ENCODE peak calls at places on chromosome 9, in eight cellular contexts. One of them, this sample, is unnamed.

GRCh38 chr9:33116855-33117254 is 40.4 kb upstream of the SMU1 start:
- DNase-seq in sigmoid colon: peak; percentile 41
- DNase-seq in HCT116: no peak
- DNase-seq in prostate gland: no peak
- DNase-seq in stomach: no peak
- DNase-seq in spleen: peak; percentile 20
- DNase-seq in HepG2: no peak
- DNase-seq in H1: no peak
- DNase-seq in this sample: no peak

GRCh38 chr9:7376838-7377237 is 422.7 kb downstream of the DMAC1 start:
- DNase-seq in spleen: no peak
- DNase-seq in H1: no peak
- DNase-seq in prostate gland: no peak
- DNase-seq in HCT116: no peak
- DNase-seq in sigmoid colon: no peak
- DNase-seq in stomach: no peak
- DNase-seq in HepG2: no peak
- DNase-seq in this sample: no peak

GRCh38 chr9:85171163-85171562 is 501.6 kb downstream of the NTRK2 start:
- DNase-seq in spleen: no peak
- DNase-seq in H1: no peak
- DNase-seq in HepG2: no peak
- DNase-seq in stomach: no peak
- DNase-seq in sigmoid colon: no peak
- DNase-seq in prostate gland: no peak
- DNase-seq in HCT116: no peak
- DNase-seq in this sample: no peak

GRCh38 chr9:112970939-112971338 is 41.1 kb downstream of the ZNF883 start:
- DNase-seq in prostate gland: no peak
- DNase-seq in stomach: no peak
- DNase-seq in HepG2: no peak
- DNase-seq in spleen: no peak
- DNase-seq in sigmoid colon: no peak
- DNase-seq in H1: no peak
- DNase-seq in HCT116: no peak
- DNase-seq in this sample: no peak

GRCh38 chr9:70563437-70564204 is 149.2 kb upstream of the KLF9 start:
- DNase-seq in spleen: no peak
- DNase-seq in sigmoid colon: no peak
- DNase-seq in HepG2: no peak
- DNase-seq in prostate gland: no peak
- DNase-seq in HCT116: no peak
- DNase-seq in stomach: no peak
- DNase-seq in H1: no peak
- DNase-seq in this sample: no peak

GRCh38 chr9:6910032-6910431 is 152.3 kb downstream of the KDM4C start:
- DNase-seq in HCT116: no peak
- DNase-seq in HepG2: no peak
- DNase-seq in sigmoid colon: no peak
- DNase-seq in spleen: no peak
- DNase-seq in stomach: no peak
- DNase-seq in prostate gland: no peak
- DNase-seq in H1: no peak
- DNase-seq in this sample: no peak

GRCh38 chr9:130372057-130372456 is 72.7 kb upstream of the ASS1 start:
- DNase-seq in prostate gland: no peak
- DNase-seq in HCT116: no peak
- DNase-seq in spleen: no peak
- DNase-seq in H1: no peak
- DNase-seq in sigmoid colon: no peak
- DNase-seq in HepG2: no peak
- DNase-seq in stomach: no peak
- DNase-seq in this sample: no peak

GRCh38 chr9:121398374-121398773 is 28.3 kb upstream of the STOM start:
- DNase-seq in HCT116: no peak
- DNase-seq in stomach: no peak
- DNase-seq in spleen: no peak
- DNase-seq in sigmoid colon: no peak
- DNase-seq in H1: no peak
- DNase-seq in HepG2: peak; percentile 5
- DNase-seq in prostate gland: peak; percentile 38
- DNase-seq in this sample: no peak

GRCh38 chr9:112194969-112195431 is 19.9 kb upstream of the SUSD1 start:
- DNase-seq in stomach: no peak
- DNase-seq in spleen: no peak
- DNase-seq in sigmoid colon: no peak
- DNase-seq in H1: no peak
- DNase-seq in HepG2: no peak
- DNase-seq in prostate gland: no peak
- DNase-seq in HCT116: no peak
- DNase-seq in this sample: no peak

GRCh38 chr9:92019658-92020057 is 69.6 kb upstream of the ROR2 start:
- DNase-seq in stomach: no peak
- DNase-seq in HepG2: no peak
- DNase-seq in prostate gland: no peak
- DNase-seq in H1: no peak
- DNase-seq in sigmoid colon: no peak
- DNase-seq in HCT116: no peak
- DNase-seq in spleen: no peak
- DNase-seq in this sample: no peak

GRCh38 chr9:22108581-22109370 is 99.7 kb upstream of the CDKN2B start:
- DNase-seq in prostate gland: no peak
- DNase-seq in H1: no peak
- DNase-seq in spleen: no peak
- DNase-seq in sigmoid colon: no peak
- DNase-seq in stomach: no peak
- DNase-seq in HepG2: no peak
- DNase-seq in HCT116: no peak
- DNase-seq in this sample: no peak

DNA sequence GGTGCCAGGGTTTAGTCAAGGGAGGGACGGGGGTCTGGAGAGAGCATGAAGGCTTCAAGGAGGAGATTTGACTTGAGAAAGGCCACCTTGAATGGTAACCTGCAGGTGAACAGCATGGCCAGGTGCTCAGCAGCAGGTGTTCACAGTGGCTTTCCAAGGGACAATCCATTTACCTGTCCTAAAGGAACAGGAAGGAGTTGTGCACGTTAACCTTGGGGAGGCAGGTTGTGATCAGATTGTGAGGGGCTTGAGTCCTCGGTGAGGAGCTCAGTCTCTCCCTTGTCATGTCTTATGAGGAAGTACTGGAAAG is 120.1 kb upstream of the ERCC6L2 start:
- DNase-seq in stomach: no peak
- DNase-seq in HepG2: no peak
- DNase-seq in spleen: no peak
- DNase-seq in prostate gland: no peak
- DNase-seq in H1: no peak
- DNase-seq in HCT116: no peak
- DNase-seq in sigmoid colon: no peak
- DNase-seq in this sample: no peak
- H3K4me3 ChIP-seq in stomach: no peak overlapping the region
- H3K4me3 ChIP-seq in HepG2: no peak overlapping the region
- H3K4me3 ChIP-seq in spleen: no peak overlapping the region
- H3K4me3 ChIP-seq in prostate gland: no peak overlapping the region
- H3K4me3 ChIP-seq in H1: peak overlapping the region; percentile 39
- H3K4me3 ChIP-seq in HCT116: no peak overlapping the region
- H3K4me3 ChIP-seq in sigmoid colon: no peak overlapping the region
- H3K4me3 ChIP-seq in this sample: no peak overlapping the region

DNA sequence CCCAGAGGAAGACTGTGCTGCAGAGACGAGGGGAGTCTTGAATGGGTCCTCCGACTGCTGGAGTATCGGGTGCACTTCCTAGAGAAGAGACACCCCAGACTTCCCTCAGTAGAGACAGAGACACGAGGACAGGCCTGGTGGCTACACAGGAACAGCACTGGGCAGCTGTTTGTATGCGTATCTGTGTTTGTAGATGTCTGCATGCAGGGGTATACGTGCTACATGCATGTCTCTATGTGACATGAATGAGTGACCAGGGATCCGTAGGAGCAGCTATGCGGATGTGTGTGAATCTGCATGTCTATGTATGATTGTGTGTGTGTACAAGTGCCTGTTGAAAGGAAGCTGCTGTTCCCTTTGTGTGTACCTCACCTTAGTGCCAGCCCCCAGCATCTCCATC is 31.2 kb downstream of the CNTFR start:
- DNase-seq in sigmoid colon: no peak
- DNase-seq in HepG2: no peak
- DNase-seq in HCT116: no peak
- DNase-seq in prostate gland: no peak
- DNase-seq in stomach: no peak
- DNase-seq in spleen: peak; percentile 33
- DNase-seq in H1: no peak
- DNase-seq in this sample: no peak
- H3K4me1 ChIP-seq in sigmoid colon: peaks cover 18% of the 10 kb centered on the region
- H3K4me1 ChIP-seq in HepG2: peaks cover 28% of the 10 kb centered on the region
- H3K4me1 ChIP-seq in HCT116: no peaks in the 10 kb centered on the region
- H3K4me1 ChIP-seq in prostate gland: no peaks in the 10 kb centered on the region
- H3K4me1 ChIP-seq in stomach: peaks cover 22% of the 10 kb centered on the region
- H3K4me1 ChIP-seq in spleen: peaks cover 44% of the 10 kb centered on the region
- H3K4me1 ChIP-seq in H1: peaks cover 17% of the 10 kb centered on the region
- H3K4me1 ChIP-seq in this sample: peaks cover 34% of the 10 kb centered on the region

GRCh38 chr9:35681341-35682002 is 7.7 kb downstream of the CA9 start:
- DNase-seq in H1: no peak
- DNase-seq in HCT116: no peak
- DNase-seq in prostate gland: no peak
- DNase-seq in stomach: no peak
- DNase-seq in HepG2: no peak
- DNase-seq in sigmoid colon: no peak
- DNase-seq in spleen: peak; percentile 47
- DNase-seq in this sample: no peak
- TF ChIP-seq POLR2AphosphoS5 in H1: peak; percentile 80
- TF ChIP-seq POLR2AphosphoS5 in HCT116: no peak
- TF ChIP-seq POLR2AphosphoS5 in prostate gland: no peak
- TF ChIP-seq POLR2AphosphoS5 in stomach: peak; percentile 44
- TF ChIP-seq POLR2AphosphoS5 in HepG2: no peak
- TF ChIP-seq POLR2AphosphoS5 in sigmoid colon: no peak
- TF ChIP-seq POLR2AphosphoS5 in spleen: no peak
- TF ChIP-seq POLR2AphosphoS5 in this sample: no peak

GRCh38 chr9:135480942-135481315 is 1.3 kb downstream of the PPP1R26 start:
- DNase-seq in H1: no peak
- DNase-seq in spleen: no peak
- DNase-seq in HCT116: no peak
- DNase-seq in sigmoid colon: no peak
- DNase-seq in stomach: no peak
- DNase-seq in prostate gland: no peak
- DNase-seq in HepG2: no peak
- DNase-seq in this sample: no peak

GRCh38 chr9:135480071-135480941 is 724 bp downstream of the PPP1R26 start:
- DNase-seq in spleen: peak; percentile 74
- DNase-seq in stomach: peak; percentile 43
- DNase-seq in sigmoid colon: no peak
- DNase-seq in H1: peak; percentile 69
- DNase-seq in HepG2: peak; percentile 38
- DNase-seq in prostate gland: no peak
- DNase-seq in HCT116: no peak
- DNase-seq in this sample: no peak

GRCh38 chr9:135479469-135480052 is at the start of gene PPP1R26:
- DNase-seq in H1: no peak
- DNase-seq in stomach: peak; percentile 48
- DNase-seq in spleen: no peak
- DNase-seq in HCT116: no peak
- DNase-seq in HepG2: no peak
- DNase-seq in prostate gland: no peak
- DNase-seq in sigmoid colon: no peak
- DNase-seq in this sample: no peak

GRCh38 chr9:135478191-135478590 is 1.4 kb upstream of the PPP1R26 start:
- DNase-seq in stomach: no peak
- DNase-seq in sigmoid colon: no peak
- DNase-seq in H1: no peak
- DNase-seq in spleen: no peak
- DNase-seq in prostate gland: no peak
- DNase-seq in HCT116: no peak
- DNase-seq in HepG2: no peak
- DNase-seq in this sample: no peak

GRCh38 chr9:135478858-135479468 is 619 bp upstream of the PPP1R26 start:
- DNase-seq in HepG2: peak; percentile 45
- DNase-seq in spleen: peak; percentile 76
- DNase-seq in sigmoid colon: peak; percentile 73
- DNase-seq in prostate gland: peak; percentile 62
- DNase-seq in stomach: peak; percentile 72
- DNase-seq in H1: peak; percentile 64
- DNase-seq in HCT116: no peak
- DNase-seq in this sample: no peak
- H3K4me3 ChIP-seq in HepG2: peak overlapping the region; percentile 71
- H3K4me3 ChIP-seq in spleen: peak overlapping the region; percentile 65
- H3K4me3 ChIP-seq in sigmoid colon: peak overlapping the region; percentile 78
- H3K4me3 ChIP-seq in prostate gland: peak overlapping the region; percentile 72
- H3K4me3 ChIP-seq in stomach: peak overlapping the region; percentile 95
- H3K4me3 ChIP-seq in H1: peak overlapping the region; percentile 74
- H3K4me3 ChIP-seq in HCT116: peak overlapping the region; percentile 63
- H3K4me3 ChIP-seq in this sample: peak overlapping the region; percentile 55

DNA sequence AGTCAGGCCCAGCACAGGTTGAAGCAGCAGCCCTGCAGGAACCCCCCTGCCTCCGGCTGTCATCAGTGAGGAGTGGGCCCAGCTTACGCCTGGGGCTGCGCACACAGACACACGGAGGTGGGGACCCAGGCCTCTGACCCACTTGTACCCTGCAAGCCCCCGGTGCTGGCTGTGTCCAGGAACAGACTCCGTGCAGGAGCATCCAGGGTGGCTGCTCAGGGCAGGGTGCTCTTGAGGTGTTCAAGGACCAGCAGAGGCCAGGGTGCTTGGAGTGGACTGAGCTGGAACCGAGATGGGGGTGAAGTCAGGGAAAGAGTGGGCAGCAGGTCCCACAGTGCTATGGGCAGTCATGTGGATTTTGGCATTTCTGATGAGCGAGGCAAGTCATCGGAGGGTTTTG is 199.5 kb downstream of the CACNA1B start:
- DNase-seq in stomach: peak; percentile 13
- DNase-seq in H1: peak; percentile 19
- DNase-seq in HCT116: no peak
- DNase-seq in HepG2: no peak
- DNase-seq in spleen: peak; percentile 41
- DNase-seq in sigmoid colon: peak; percentile 46
- DNase-seq in prostate gland: no peak
- DNase-seq in this sample: no peak
- H3K4me1 ChIP-seq in stomach: no peaks in the 10 kb centered on the region
- H3K4me1 ChIP-seq in H1: no peaks in the 10 kb centered on the region
- H3K4me1 ChIP-seq in HCT116: no peaks in the 10 kb centered on the region
- H3K4me1 ChIP-seq in HepG2: no peaks in the 10 kb centered on the region
- H3K4me1 ChIP-seq in spleen: no peaks in the 10 kb centered on the region
- H3K4me1 ChIP-seq in sigmoid colon: no peaks in the 10 kb centered on the region
- H3K4me1 ChIP-seq in prostate gland: no peaks in the 10 kb centered on the region
- H3K4me1 ChIP-seq in this sample: no peaks in the 10 kb centered on the region

GRCh38 chr9:105681724-105682123 is 12.6 kb upstream of the TMEM38B start:
- DNase-seq in spleen: no peak
- DNase-seq in stomach: no peak
- DNase-seq in H1: no peak
- DNase-seq in HCT116: no peak
- DNase-seq in prostate gland: no peak
- DNase-seq in HepG2: no peak
- DNase-seq in sigmoid colon: no peak
- DNase-seq in this sample: peak; percentile 22
- TF ChIP-seq POLR2AphosphoS5 in spleen: no peak
- TF ChIP-seq POLR2AphosphoS5 in stomach: no peak
- TF ChIP-seq POLR2AphosphoS5 in H1: no peak
- TF ChIP-seq POLR2AphosphoS5 in HCT116: no peak
- TF ChIP-seq POLR2AphosphoS5 in prostate gland: no peak
- TF ChIP-seq POLR2AphosphoS5 in HepG2: no peak
- TF ChIP-seq POLR2AphosphoS5 in sigmoid colon: no peak
- TF ChIP-seq POLR2AphosphoS5 in this sample: no peak

GRCh38 chr9:68844196-68844595 is 139.2 kb downstream of the PIP5K1B start:
- DNase-seq in HCT116: no peak
- DNase-seq in spleen: no peak
- DNase-seq in sigmoid colon: no peak
- DNase-seq in HepG2: no peak
- DNase-seq in prostate gland: no peak
- DNase-seq in stomach: no peak
- DNase-seq in H1: no peak
- DNase-seq in this sample: peak; percentile 11
- H3K4me3 ChIP-seq in HCT116: no peak overlapping the region
- H3K4me3 ChIP-seq in spleen: no peak overlapping the region
- H3K4me3 ChIP-seq in sigmoid colon: no peak overlapping the region
- H3K4me3 ChIP-seq in HepG2: no peak overlapping the region
- H3K4me3 ChIP-seq in prostate gland: no peak overlapping the region
- H3K4me3 ChIP-seq in stomach: no peak overlapping the region
- H3K4me3 ChIP-seq in H1: no peak overlapping the region
- H3K4me3 ChIP-seq in this sample: no peak overlapping the region

This sample was measured in vagina.